ENCODE peak calls at places on chromosomes 6 and 20, in nine cellular contexts. Z, H, N, P, K, Q, C, I and J are unnamed samples.

GRCh38 chr6:45812937-45813336 is 202.7 kb downstream of the CLIC5 start:
- DNase-seq in C (no peak), K (no peak), I (no peak), Z (no peak), N (peak), H (no peak), P (no peak), Q (no peak), J (peak)

GRCh38 chr6:81895511-81896185 is 143.2 kb upstream of the TENT5A start:
- DNase-seq in I (no peak), Q (no peak), K (peak), P (no peak), C (no peak), Z (no peak), H (peak), N (no peak), J (no peak)

GRCh38 chr6:109701774-109702173 is 10.7 kb downstream of the FIG4 start:
- DNase-seq in N (no peak), Q (no peak), K (no peak), P (no peak), H (no peak), I (no peak), Z (no peak), C (no peak), J (no peak)

GRCh38 chr6:144063246-144063743 is 32.1 kb downstream of the SF3B5 start:
- DNase-seq in Z (no peak), C (no peak), I (no peak), P (no peak), Q (no peak), K (no peak), N (peak), H (peak), J (no peak)

GRCh38 chr20:53243152-53243551 is 271.0 kb downstream of the TSHZ2 start:
- DNase-seq in Q (no peak), P (no peak), H (no peak), Z (no peak), K (no peak), I (no peak), N (no peak), C (no peak), J (no peak)

GRCh38 chr6:122726649-122727048 is 52.9 kb upstream of the FABP7 start:
- DNase-seq in C (peak), Q (no peak), Z (no peak), P (no peak), I (no peak), N (peak), K (no peak), H (no peak), J (peak)

GRCh38 chr20:39152126-39152525 is 190.0 kb downstream of the DHX35 start:
- DNase-seq in I (no peak), N (no peak), Z (no peak), H (no peak), Q (no peak), P (no peak), K (no peak), C (no peak), J (no peak)

GRCh38 chr6:109087661-109088264 is 6.9 kb downstream of the SESN1 start:
- DNase-seq in Q (no peak), C (peak), P (no peak), K (no peak), I (no peak), H (no peak), Z (no peak), N (no peak), J (no peak)

GRCh38 chr6:22049002-22049401 is 247.8 kb downstream of the PRL start:
- DNase-seq in K (no peak), P (no peak), Z (no peak), Q (no peak), N (no peak), H (no peak), I (no peak), C (no peak), J (no peak)

GRCh38 chr20:57608516-57608915 is 11.7 kb downstream of the ZBP1 start:
- DNase-seq in H (no peak), Q (no peak), I (no peak), K (no peak), N (no peak), P (no peak), Z (no peak), C (no peak), J (no peak)

GRCh38 chr6:110590821-110591351 is 114.5 kb upstream of the SLC22A16 start:
- DNase-seq in C (no peak), P (no peak), N (no peak), H (no peak), I (no peak), K (no peak), Q (peak), Z (peak), J (no peak)

GRCh38 chr20:50561379-50562078 is 51.3 kb downstream of the PTPN1 start:
- DNase-seq in C (no peak), N (no peak), P (no peak), Q (no peak), I (no peak), K (peak), Z (peak), H (no peak), J (peak)

GRCh38 chr6:154352898-154353585 is 3.6 kb downstream of the IPCEF1 start:
- DNase-seq in K (no peak), H (no peak), Q (peak), Z (peak), N (no peak), I (no peak), P (no peak), C (no peak), J (no peak)

GRCh38 chr6:157401734-157402338 is 20.8 kb downstream of the ZDHHC14 start:
- DNase-seq in P (no peak), Q (no peak), Z (no peak), C (no peak), K (no peak), N (no peak), H (no peak), I (no peak), J (no peak)